ENCODE peak calls at places on chromosomes 3 and 15, in ten cellular contexts. E is thoracic aorta; O is stimulated activated CD4-positive, alpha-beta T cell treated with anti-CD3 and anti-CD28 coated beads, Interleukin-2, amount 100 ng/mL, for 48 hours; Z is activated T-helper 1 cell treated with anti-CD3 and anti-CD28 coated beads, Interleukin-12 subunit alpha, Interleukin-12 subunit beta, Interleukin-2, Interleukin-4 antibody, amounts not matched to agents 30 ng/mL and 10 ng/mL and 1 ng/mL, durations not matched to agents 14 hours and 24 hours and 36 hours; H is caudate nucleus; V is amygdala; D is putamen; N is effector CD4-positive, alpha-beta T cell; P is fibroblast of pulmonary artery; Y is transverse colon. C is an unnamed sample.

GRCh38 chr15:74200871-74201419 is 1.6 kb downstream of the STRA6 start:
- DNase-seq in E (no peak), O (no peak), Z (no peak), H (no peak), V (no peak), D (no peak), N (no peak), P (no peak), Y (no peak), C (no peak)

GRCh38 chr3:191476053-191476787 is 15.3 kb downstream of the PYDC2 start:
- DNase-seq in E (no peak), O (no peak), Z (no peak), H (no peak), V (no peak), D (no peak), N (no peak), P (no peak), Y (no peak), C (no peak)

GRCh38 chr15:29925227-29926082 is 103.2 kb upstream of the TJP1 start:
- DNase-seq in E (no peak), O (peak), Z (no peak), H (no peak), V (no peak), D (no peak), N (no peak), P (peak), Y (peak), C (peak)

GRCh38 chr15:45583731-45584639 is 3.2 kb upstream of the BLOC1S6 start:
- DNase-seq in E (no peak), O (no peak), Z (no peak), H (no peak), V (no peak), D (no peak), N (no peak), P (no peak), Y (no peak), C (no peak)

GRCh38 chr3:62962656-62963055 is 87.4 kb upstream of the CADPS start:
- DNase-seq in E (no peak), O (no peak), Z (no peak), H (no peak), V (no peak), D (no peak), N (no peak), P (no peak), Y (no peak), C (no peak)

GRCh38 chr15:67067161-67067853 is 1.9 kb downstream of the SMAD3 start:
- DNase-seq in E (no peak), O (no peak), Z (no peak), H (no peak), V (no peak), D (no peak), N (no peak), P (no peak), Y (no peak), C (no peak)

GRCh38 chr15:90047956-90048575 is 46.9 kb downstream of the ZNF710 start:
- DNase-seq in E (no peak), O (no peak), Z (no peak), H (no peak), V (no peak), D (no peak), N (no peak), P (no peak), Y (no peak), C (no peak)

GRCh38 chr15:62068071-62068786 is 1.5 kb downstream of the C2CD4A start:
- DNase-seq in E (no peak), O (peak), Z (peak), H (no peak), V (no peak), D (no peak), N (no peak), P (peak), Y (peak), C (peak)

GRCh38 chr15:67091073-67091965 is 25.9 kb downstream of the SMAD3 start:
- DNase-seq in E (no peak), O (peak), Z (peak), H (no peak), V (no peak), D (no peak), N (peak), P (peak), Y (peak), C (no peak)

GRCh38 chr3:170961616-170962400 is 53.4 kb upstream of the EIF5A2 start:
- DNase-seq in E (no peak), O (no peak), Z (no peak), H (no peak), V (peak), D (peak), N (no peak), P (peak), Y (no peak), C (peak)

C was measured in HEK293T.